ENCODE peak calls at places on chromosomes 11 and 22, in six cellular contexts. F, R, B, Z, D and L are unnamed samples.

GRCh38 chr11:47979378-47980092 is 824 bp upstream of the PTPRJ start:
- DNase-seq in Z (no peak), R (no peak), D (no peak), B (no peak), F (no peak), L (no peak)

GRCh38 chr11:108122166-108122628 is 830 bp downstream of the ACAT1 start:
- DNase-seq in Z (no peak), F (no peak), B (no peak), R (no peak), D (no peak), L (no peak)

GRCh38 chr11:83092488-83093384 is 21.0 kb upstream of the RAB30 start:
- DNase-seq in Z (no peak), D (peak), F (no peak), B (no peak), R (no peak), L (no peak)

GRCh38 chr11:199004-199581 is 6.2 kb downstream of the SCGB1C1 start:
- DNase-seq in Z (no peak), D (no peak), R (no peak), B (no peak), F (no peak), L (no peak)

GRCh38 chr11:126355926-126356897 is 726 bp downstream of the ST3GAL4 start:
- DNase-seq in Z (no peak), R (no peak), F (no peak), B (peak), D (peak), L (no peak)

GRCh38 chr11:90204832-90205646 is 17.8 kb downstream of the CHORDC1 start:
- DNase-seq in B (no peak), Z (no peak), F (peak), D (peak), R (no peak), L (no peak)

GRCh38 chr11:111660822-111661221 is 58.6 kb downstream of the SIK2 start:
- DNase-seq in Z (no peak), B (no peak), F (no peak), R (no peak), D (no peak), L (no peak)

GRCh38 chr22:30535182-30535581 is 11.4 kb downstream of the SEC14L6 start:
- DNase-seq in D (no peak), R (peak), F (no peak), Z (no peak), B (no peak), L (no peak)

GRCh38 chr11:5690216-5690615 is 626 bp downstream of the TRIM22 start:
- DNase-seq in D (no peak), F (no peak), B (no peak), Z (no peak), R (no peak), L (no peak)

GRCh38 chr11:95138448-95138847 is 48.8 kb downstream of the ENDOD1 start:
- DNase-seq in F (no peak), D (no peak), Z (no peak), R (no peak), B (no peak), L (no peak)

GRCh38 chr11:124875401-124875800 is 10.2 kb downstream of the ROBO3 start:
- DNase-seq in R (no peak), D (no peak), Z (no peak), F (no peak), B (no peak), L (no peak)

GRCh38 chr11:117232911-117233409 is 489 bp downstream of the RNF214 start:
- DNase-seq in B (peak), R (no peak), D (no peak), Z (no peak), F (no peak), L (peak)

GRCh38 chr11:124039557-124039956 is 1.6 kb downstream of the OR10G7 start:
- DNase-seq in D (no peak), R (no peak), B (no peak), F (no peak), Z (no peak), L (no peak)

GRCh38 chr11:129589190-129589589 is 213.5 kb downstream of the BARX2 start:
- DNase-seq in D (no peak), B (no peak), Z (no peak), F (no peak), R (no peak), L (no peak)

GRCh38 chr11:129591527-129591926 is 215.9 kb downstream of the BARX2 start:
- DNase-seq in Z (no peak), R (no peak), F (no peak), B (no peak), D (no peak), L (no peak)

GRCh38 chr11:129590753-129591475 is 215.3 kb downstream of the BARX2 start:
- DNase-seq in Z (no peak), B (no peak), F (no peak), R (no peak), D (no peak), L (no peak)

GRCh38 chr11:129592191-129592590 is 216.5 kb downstream of the BARX2 start:
- DNase-seq in F (no peak), R (no peak), Z (no peak), D (no peak), B (no peak), L (no peak)

GRCh38 chr11:129590030-129590752 is 214.5 kb downstream of the BARX2 start:
- DNase-seq in D (no peak), F (no peak), Z (no peak), B (no peak), R (no peak), L (no peak)
- TF ChIP-seq TAF1 in D (no peak), F (no peak), Z (no peak), B (no peak), R (no peak), L (no peak)

GRCh38 chr11:10303558-10304363 is 1.1 kb upstream of the ADM start:
- DNase-seq in D (peak), F (no peak), R (no peak), B (no peak), Z (no peak), L (no peak)
- TF ChIP-seq POLR2A in D (no peak), F (no peak), R (no peak), B (no peak), Z (peak), L (peak)

GRCh38 chr11:76235233-76236091 is 29.2 kb upstream of the WNT11 start:
- DNase-seq in D (peak), F (peak), R (peak), Z (peak), B (peak), L (peak)
- TF ChIP-seq POLR2AphosphoS5 in D (peak), F (peak), R (no peak), Z (peak), B (no peak), L (no peak)

GRCh38 chr11:122317337-122317736 is 201.3 kb upstream of the BLID start:
- DNase-seq in R (no peak), B (no peak), Z (no peak), F (no peak), D (no peak), L (no peak)

GRCh38 chr11:122322369-122322768 is 206.4 kb upstream of the BLID start:
- DNase-seq in B (no peak), R (no peak), F (no peak), D (no peak), Z (no peak), L (no peak)

GRCh38 chr11:122323754-122324421 is 207.9 kb upstream of the BLID start:
- DNase-seq in F (no peak), Z (no peak), B (no peak), R (no peak), D (no peak), L (no peak)

GRCh38 chr11:122319011-122319410 is 203.0 kb upstream of the BLID start:
- DNase-seq in Z (no peak), B (no peak), R (no peak), F (no peak), D (no peak), L (no peak)

DNA sequence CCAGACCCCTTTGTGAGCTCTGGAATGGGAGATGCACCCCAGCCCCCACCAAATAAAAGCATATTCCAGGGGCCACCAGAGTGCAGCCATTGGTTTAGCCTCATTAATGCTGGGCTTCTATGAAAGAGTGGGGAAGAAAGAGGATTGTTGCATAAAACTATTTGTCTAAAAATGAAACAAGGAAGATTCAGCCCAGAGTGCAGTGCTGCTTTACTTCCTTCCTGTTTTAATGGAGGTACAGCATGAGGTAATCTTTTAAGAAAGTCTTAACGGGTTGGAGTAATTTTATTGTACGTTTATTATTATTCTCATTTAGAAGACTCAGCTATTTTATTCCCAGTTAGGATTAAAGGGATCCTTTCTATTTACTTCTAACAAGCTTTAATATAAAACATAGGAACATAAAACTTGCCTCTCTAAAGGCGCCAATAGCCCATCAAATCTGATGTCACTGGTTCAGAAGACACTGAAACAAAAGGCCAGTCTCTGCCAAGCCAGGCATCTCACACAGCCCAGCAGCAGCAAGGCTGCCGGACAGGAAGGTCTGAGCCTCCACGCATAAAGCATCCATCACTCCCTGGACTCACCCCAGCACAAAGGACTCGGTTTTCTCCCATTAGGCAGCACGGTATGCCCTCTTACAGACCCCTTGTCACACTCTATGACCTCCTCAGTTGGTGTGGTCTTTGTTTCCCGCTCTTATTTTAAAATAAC is 204.0 kb upstream of the BLID start:
- DNase-seq in D (no peak), B (no peak), Z (no peak), R (no peak), F (no peak), L (no peak)
- TF ChIP-seq TAF1 in D (no peak), B (no peak), Z (no peak), R (no peak), F (no peak), L (no peak)

GRCh38 chr11:72433455-72434061 is 773 bp downstream of the CLPB start:
- DNase-seq in F (no peak), R (no peak), B (no peak), Z (no peak), D (no peak), L (no peak)
- TF ChIP-seq POLR2A in F (no peak), R (no peak), B (no peak), Z (no peak), D (no peak), L (no peak)

GRCh38 chr11:121123670-121124069 is 22.6 kb downstream of the TECTA start:
- DNase-seq in Z (no peak), F (no peak), D (no peak), B (no peak), R (no peak), L (no peak)
- TF ChIP-seq POLR2AphosphoS5 in Z (no peak), F (no peak), D (no peak), B (no peak), R (no peak), L (no peak)

GRCh38 chr11:129895126-129896041 is at the start of gene NFRKB:
- DNase-seq in B (peak), D (peak), R (peak), F (peak), Z (peak), L (peak)

GRCh38 chr11:129896062-129896461 is 684 bp upstream of the NFRKB start:
- DNase-seq in Z (no peak), B (no peak), R (no peak), D (no peak), F (no peak), L (no peak)

GRCh38 chr11:129894281-129895125 is 875 bp downstream of the NFRKB start:
- DNase-seq in B (peak), F (no peak), R (no peak), Z (no peak), D (no peak), L (peak)
- TF ChIP-seq TAF1 in B (no peak), F (no peak), R (no peak), Z (no peak), D (no peak), L (no peak)

DNA sequence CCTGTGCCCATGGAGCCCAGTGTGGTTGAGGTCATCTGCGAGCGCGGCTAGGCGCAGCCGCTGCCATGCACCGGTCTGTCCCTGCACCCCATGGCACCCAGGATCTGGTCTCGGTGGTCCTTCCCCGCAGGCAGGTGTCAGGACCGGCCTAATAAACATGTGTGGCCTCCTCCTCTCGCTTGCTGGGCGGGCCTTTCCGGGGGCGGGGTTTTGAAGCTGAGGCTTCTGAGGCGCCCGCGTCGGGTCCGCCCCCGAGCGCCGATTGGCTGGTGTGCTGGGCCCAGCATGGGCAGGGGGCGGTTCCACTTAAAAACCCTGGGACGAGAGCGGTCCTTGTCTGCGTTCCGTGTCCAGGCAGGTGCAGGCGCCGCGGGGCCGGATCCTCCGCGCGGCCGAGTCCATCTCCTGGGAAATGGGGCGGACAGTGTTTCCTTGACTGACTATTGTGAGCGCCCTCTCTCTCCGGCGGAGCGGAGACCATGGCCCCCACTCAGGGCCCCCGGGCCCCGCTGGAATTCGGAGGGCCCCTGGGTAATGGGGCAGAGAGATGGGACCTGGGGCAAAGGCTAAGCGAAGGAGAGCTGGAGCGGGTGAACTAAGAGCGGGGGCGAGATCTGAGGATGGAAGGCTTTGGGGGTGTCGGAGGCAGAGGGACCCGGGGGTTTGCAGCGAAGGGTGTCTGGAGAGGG is at the start of gene TM7SF2:
- DNase-seq in D (peak), R (no peak), F (peak), Z (peak), B (peak), L (peak)
- TF ChIP-seq POLR2A in D (no peak), R (peak), F (peak), Z (no peak), B (peak), L (peak)

GRCh38 chr11:3947084-3947483 is 91.6 kb downstream of the STIM1 start:
- DNase-seq in D (no peak), B (no peak), Z (no peak), R (peak), F (no peak), L (no peak)
- TF ChIP-seq POLR2AphosphoS5 in D (no peak), B (no peak), Z (no peak), R (no peak), F (no peak), L (no peak)